ENCODE peak calls at places on chromosomes 12 and 14, in nine cellular contexts. T is NCI-H510A; G is ELF-1; X is HT1080; Y is kidney; E is activated CD4-positive, alpha-beta T cell treated with anti-CD3 and anti-CD28 coated beads, Interleukin-2, amount 10 ng/mL, durations not matched to agents 7 days and 5 days; M is anterior cingulate cortex; C is heart left ventricle; F is T-helper 9 cell. N is an unnamed sample.
A peak's percentile ranks its signal among the peaks of the same experiment; 100 is the strongest.

GRCh38 chr12:59041241-59042121 is 121.2 kb upstream of the LRIG3 start:
- DNase-seq in T (no peak), G (no peak), X (peak; percentile 87), Y (no peak), E (no peak), M (no peak), C (no peak), F (no peak), N (peak; percentile 23)

GRCh38 chr12:62799126-62799736 is 135.7 kb downstream of the PPM1H start:
- DNase-seq in T (peak; percentile 35), G (peak; percentile 81), X (peak; percentile 70), Y (no peak), E (peak; percentile 71), M (no peak), C (peak; percentile 51), F (peak; percentile 16), N (peak; percentile 93)

GRCh38 chr12:131025234-131025633 is 71.5 kb downstream of the ADGRD1 start:
- DNase-seq in T (no peak), G (no peak), X (no peak), Y (no peak), E (no peak), M (no peak), C (no peak), F (no peak), N (no peak)

GRCh38 chr14:87049886-87050820 is 942.8 kb downstream of the GALC start:
- DNase-seq in T (no peak), G (peak; percentile 56), X (peak; percentile 41), Y (no peak), E (peak; percentile 5), M (no peak), C (no peak), F (no peak), N (peak; percentile 90)

GRCh38 chr12:51994959-51995358 is 11.8 kb upstream of the TAMALIN start:
- DNase-seq in T (no peak), G (peak; percentile 34), X (no peak), Y (no peak), E (no peak), M (no peak), C (no peak), F (no peak), N (no peak)

GRCh38 chr14:103562385-103563088 is at the start of the genes BAG5 and COA8:
- DNase-seq in T (peak; percentile 85), G (peak; percentile 88), X (peak; percentile 78), Y (peak; percentile 97), E (peak; percentile 88), M (peak; percentile 86), C (peak; percentile 90), F (peak; percentile 79), N (peak; percentile 90)

GRCh38 chr14:104238424-104239184 is 100.2 kb downstream of the KIF26A start:
- DNase-seq in T (no peak), G (no peak), X (no peak), Y (peak; percentile 57), E (no peak), M (no peak), C (no peak), F (no peak), N (no peak)

GRCh38 chr14:20712900-20713299 is 24.3 kb downstream of the ANG start:
- DNase-seq in T (no peak), G (no peak), X (no peak), Y (no peak), E (no peak), M (no peak), C (no peak), F (no peak), N (no peak)

GRCh38 chr14:105026789-105027563 is 6.1 kb upstream of the CDCA4 start:
- DNase-seq in T (no peak), G (no peak), X (peak; percentile 84), Y (no peak), E (no peak), M (no peak), C (no peak), F (no peak), N (no peak)

N was measured in mesendoderm.